ENCODE peak calls at places on chromosome 1, in ten cellular contexts. One of them, this sample, is unnamed.

GRCh38 chr1:187384504-187384903 is 555.8 kb downstream of the PLA2G4A start:
- DNase-seq in activated T-cell treated with anti-CD3 and anti-CD28 coated beads for 24 hours: no peak
- DNase-seq in H4: no peak
- DNase-seq in nucleus accumbens: no peak
- DNase-seq in nephron progenitor cell: no peak
- DNase-seq in cardiac fibroblast: no peak
- DNase-seq in aorta: no peak
- DNase-seq in A172: no peak
- DNase-seq in NCI-H1105: no peak
- DNase-seq in stimulated activated effector memory CD8-positive, alpha-beta T cell treated with anti-CD3 and anti-CD28 coated beads, Interleukin-12 subunit alpha, Interleukin-12 subunit beta, amount 100 ng/mL, for 72 hours: no peak
- DNase-seq in this sample: no peak

GRCh38 chr1:159869173-159869572 is 6.7 kb upstream of the VSIG8 start:
- DNase-seq in NCI-H1105: no peak
- DNase-seq in H4: peak; percentile 65
- DNase-seq in cardiac fibroblast: peak; percentile 22
- DNase-seq in A172: peak; percentile 96
- DNase-seq in aorta: no peak
- DNase-seq in activated T-cell treated with anti-CD3 and anti-CD28 coated beads for 24 hours: no peak
- DNase-seq in nucleus accumbens: no peak
- DNase-seq in stimulated activated effector memory CD8-positive, alpha-beta T cell treated with anti-CD3 and anti-CD28 coated beads, Interleukin-12 subunit alpha, Interleukin-12 subunit beta, amount 100 ng/mL, for 72 hours: no peak
- DNase-seq in nephron progenitor cell: no peak
- DNase-seq in this sample: no peak

GRCh38 chr1:30313584-30313983 is 409.8 kb downstream of the MATN1 start:
- DNase-seq in stimulated activated effector memory CD8-positive, alpha-beta T cell treated with anti-CD3 and anti-CD28 coated beads, Interleukin-12 subunit alpha, Interleukin-12 subunit beta, amount 100 ng/mL, for 72 hours: no peak
- DNase-seq in nucleus accumbens: no peak
- DNase-seq in NCI-H1105: no peak
- DNase-seq in A172: no peak
- DNase-seq in nephron progenitor cell: no peak
- DNase-seq in activated T-cell treated with anti-CD3 and anti-CD28 coated beads for 24 hours: no peak
- DNase-seq in H4: no peak
- DNase-seq in cardiac fibroblast: no peak
- DNase-seq in aorta: no peak
- DNase-seq in this sample: no peak

GRCh38 chr1:204314209-204314892 is 45.4 kb downstream of the PLEKHA6 start:
- DNase-seq in nephron progenitor cell: no peak
- DNase-seq in A172: no peak
- DNase-seq in cardiac fibroblast: no peak
- DNase-seq in NCI-H1105: peak; percentile 70
- DNase-seq in H4: no peak
- DNase-seq in nucleus accumbens: no peak
- DNase-seq in aorta: no peak
- DNase-seq in activated T-cell treated with anti-CD3 and anti-CD28 coated beads for 24 hours: no peak
- DNase-seq in stimulated activated effector memory CD8-positive, alpha-beta T cell treated with anti-CD3 and anti-CD28 coated beads, Interleukin-12 subunit alpha, Interleukin-12 subunit beta, amount 100 ng/mL, for 72 hours: no peak
- DNase-seq in this sample: no peak

GRCh38 chr1:36520056-36520455 is 37.3 kb upstream of the CSF3R start:
- DNase-seq in NCI-H1105: peak; percentile 16
- DNase-seq in A172: no peak
- DNase-seq in aorta: no peak
- DNase-seq in nucleus accumbens: no peak
- DNase-seq in H4: no peak
- DNase-seq in activated T-cell treated with anti-CD3 and anti-CD28 coated beads for 24 hours: no peak
- DNase-seq in stimulated activated effector memory CD8-positive, alpha-beta T cell treated with anti-CD3 and anti-CD28 coated beads, Interleukin-12 subunit alpha, Interleukin-12 subunit beta, amount 100 ng/mL, for 72 hours: no peak
- DNase-seq in nephron progenitor cell: no peak
- DNase-seq in cardiac fibroblast: no peak
- DNase-seq in this sample: no peak

GRCh38 chr1:67850151-67850551 is 16.9 kb upstream of the GNG12 start:
- DNase-seq in cardiac fibroblast: peak; percentile 65
- DNase-seq in NCI-H1105: peak; percentile 32
- DNase-seq in stimulated activated effector memory CD8-positive, alpha-beta T cell treated with anti-CD3 and anti-CD28 coated beads, Interleukin-12 subunit alpha, Interleukin-12 subunit beta, amount 100 ng/mL, for 72 hours: no peak
- DNase-seq in aorta: no peak
- DNase-seq in nephron progenitor cell: no peak
- DNase-seq in nucleus accumbens: no peak
- DNase-seq in A172: peak; percentile 66
- DNase-seq in activated T-cell treated with anti-CD3 and anti-CD28 coated beads for 24 hours: no peak
- DNase-seq in H4: peak; percentile 50
- DNase-seq in this sample: no peak

GRCh38 chr1:244792188-244792850 is 43.1 kb upstream of the COX20 start:
- DNase-seq in A172: no peak
- DNase-seq in cardiac fibroblast: no peak
- DNase-seq in aorta: no peak
- DNase-seq in activated T-cell treated with anti-CD3 and anti-CD28 coated beads for 24 hours: no peak
- DNase-seq in H4: no peak
- DNase-seq in nephron progenitor cell: no peak
- DNase-seq in stimulated activated effector memory CD8-positive, alpha-beta T cell treated with anti-CD3 and anti-CD28 coated beads, Interleukin-12 subunit alpha, Interleukin-12 subunit beta, amount 100 ng/mL, for 72 hours: no peak
- DNase-seq in nucleus accumbens: no peak
- DNase-seq in NCI-H1105: no peak
- DNase-seq in this sample: no peak

GRCh38 chr1:24673336-24673735 is 30.2 kb downstream of the SRRM1 start:
- DNase-seq in H4: no peak
- DNase-seq in NCI-H1105: no peak
- DNase-seq in cardiac fibroblast: no peak
- DNase-seq in nephron progenitor cell: no peak
- DNase-seq in A172: no peak
- DNase-seq in activated T-cell treated with anti-CD3 and anti-CD28 coated beads for 24 hours: no peak
- DNase-seq in nucleus accumbens: no peak
- DNase-seq in aorta: no peak
- DNase-seq in stimulated activated effector memory CD8-positive, alpha-beta T cell treated with anti-CD3 and anti-CD28 coated beads, Interleukin-12 subunit alpha, Interleukin-12 subunit beta, amount 100 ng/mL, for 72 hours: no peak
- DNase-seq in this sample: no peak

GRCh38 chr1:201888282-201889033 is at the start of gene SHISA4:
- DNase-seq in A172: peak; percentile 93
- DNase-seq in activated T-cell treated with anti-CD3 and anti-CD28 coated beads for 24 hours: no peak
- DNase-seq in nucleus accumbens: peak; percentile 99
- DNase-seq in NCI-H1105: peak; percentile 26
- DNase-seq in cardiac fibroblast: peak; percentile 73
- DNase-seq in stimulated activated effector memory CD8-positive, alpha-beta T cell treated with anti-CD3 and anti-CD28 coated beads, Interleukin-12 subunit alpha, Interleukin-12 subunit beta, amount 100 ng/mL, for 72 hours: no peak
- DNase-seq in aorta: peak; percentile 95
- DNase-seq in H4: peak; percentile 94
- DNase-seq in nephron progenitor cell: peak; percentile 56
- DNase-seq in this sample: peak; percentile 23

GRCh38 chr1:24914226-24915069 is 15.6 kb downstream of the RUNX3 start:
- DNase-seq in aorta: peak; percentile 76
- DNase-seq in A172: peak; percentile 60
- DNase-seq in nucleus accumbens: peak; percentile 23
- DNase-seq in NCI-H1105: no peak
- DNase-seq in nephron progenitor cell: peak; percentile 62
- DNase-seq in stimulated activated effector memory CD8-positive, alpha-beta T cell treated with anti-CD3 and anti-CD28 coated beads, Interleukin-12 subunit alpha, Interleukin-12 subunit beta, amount 100 ng/mL, for 72 hours: no peak
- DNase-seq in cardiac fibroblast: no peak
- DNase-seq in H4: no peak
- DNase-seq in activated T-cell treated with anti-CD3 and anti-CD28 coated beads for 24 hours: no peak
- DNase-seq in this sample: no peak

GRCh38 chr1:170533331-170533730 is 1.4 kb downstream of the GORAB start:
- DNase-seq in stimulated activated effector memory CD8-positive, alpha-beta T cell treated with anti-CD3 and anti-CD28 coated beads, Interleukin-12 subunit alpha, Interleukin-12 subunit beta, amount 100 ng/mL, for 72 hours: no peak
- DNase-seq in nucleus accumbens: no peak
- DNase-seq in activated T-cell treated with anti-CD3 and anti-CD28 coated beads for 24 hours: no peak
- DNase-seq in H4: no peak
- DNase-seq in NCI-H1105: no peak
- DNase-seq in aorta: no peak
- DNase-seq in A172: peak; percentile 31
- DNase-seq in cardiac fibroblast: peak; percentile 69
- DNase-seq in nephron progenitor cell: no peak
- DNase-seq in this sample: no peak

GRCh38 chr1:241311056-241311746 is 45.8 kb downstream of the RGS7 start:
- DNase-seq in aorta: no peak
- DNase-seq in stimulated activated effector memory CD8-positive, alpha-beta T cell treated with anti-CD3 and anti-CD28 coated beads, Interleukin-12 subunit alpha, Interleukin-12 subunit beta, amount 100 ng/mL, for 72 hours: no peak
- DNase-seq in NCI-H1105: no peak
- DNase-seq in nephron progenitor cell: no peak
- DNase-seq in H4: peak; percentile 7
- DNase-seq in nucleus accumbens: no peak
- DNase-seq in cardiac fibroblast: no peak
- DNase-seq in activated T-cell treated with anti-CD3 and anti-CD28 coated beads for 24 hours: no peak
- DNase-seq in A172: peak; percentile 60
- DNase-seq in this sample: no peak